ENCODE peak calls at places on chromosomes 5 and 9, in seven cellular contexts. One of them, this sample, is unnamed.

GRCh38 chr5:71955718-71956117 is 151.6 kb upstream of the MAP1B start:
- DNase-seq in gastrocnemius medialis: no peak
- DNase-seq in A673: no peak
- DNase-seq in OCI-LY7: no peak
- DNase-seq in brain microvascular endothelial cell: no peak
- DNase-seq in bronchial epithelial cell: peak
- DNase-seq in kidney epithelial cell: no peak
- DNase-seq in this sample: no peak

GRCh38 chr9:133708770-133709611 is 29.2 kb downstream of the SARDH start:
- DNase-seq in gastrocnemius medialis: peak
- DNase-seq in A673: no peak
- DNase-seq in OCI-LY7: peak
- DNase-seq in brain microvascular endothelial cell: no peak
- DNase-seq in bronchial epithelial cell: no peak
- DNase-seq in kidney epithelial cell: peak
- DNase-seq in this sample: no peak

GRCh38 chr5:53109041-53109435 is 519 bp downstream of the MOCS2 start:
- DNase-seq in gastrocnemius medialis: no peak
- DNase-seq in A673: peak
- DNase-seq in OCI-LY7: peak
- DNase-seq in brain microvascular endothelial cell: no peak
- DNase-seq in bronchial epithelial cell: peak
- DNase-seq in kidney epithelial cell: no peak
- DNase-seq in this sample: no peak

GRCh38 chr5:96528816-96529474 is 95.9 kb upstream of the PCSK1 start:
- DNase-seq in gastrocnemius medialis: no peak
- DNase-seq in A673: peak
- DNase-seq in OCI-LY7: no peak
- DNase-seq in brain microvascular endothelial cell: no peak
- DNase-seq in bronchial epithelial cell: peak
- DNase-seq in kidney epithelial cell: no peak
- DNase-seq in this sample: no peak

GRCh38 chr9:130395810-130396435 is 48.8 kb upstream of the ASS1 start:
- DNase-seq in gastrocnemius medialis: no peak
- DNase-seq in A673: no peak
- DNase-seq in OCI-LY7: no peak
- DNase-seq in brain microvascular endothelial cell: no peak
- DNase-seq in bronchial epithelial cell: no peak
- DNase-seq in kidney epithelial cell: no peak
- DNase-seq in this sample: no peak

GRCh38 chr5:76356887-76357286 is 46.2 kb upstream of the IQGAP2 start:
- DNase-seq in gastrocnemius medialis: no peak
- DNase-seq in A673: no peak
- DNase-seq in OCI-LY7: no peak
- DNase-seq in brain microvascular endothelial cell: no peak
- DNase-seq in bronchial epithelial cell: no peak
- DNase-seq in kidney epithelial cell: no peak
- DNase-seq in this sample: no peak

GRCh38 chr9:93077811-93078210 is 18.2 kb upstream of the CARD19 start:
- DNase-seq in gastrocnemius medialis: no peak
- DNase-seq in A673: no peak
- DNase-seq in OCI-LY7: no peak
- DNase-seq in brain microvascular endothelial cell: no peak
- DNase-seq in bronchial epithelial cell: no peak
- DNase-seq in kidney epithelial cell: no peak
- DNase-seq in this sample: no peak

GRCh38 chr5:146466521-146467349 is 19.6 kb downstream of the TCERG1 start:
- DNase-seq in gastrocnemius medialis: no peak
- DNase-seq in A673: peak
- DNase-seq in OCI-LY7: peak
- DNase-seq in brain microvascular endothelial cell: no peak
- DNase-seq in bronchial epithelial cell: peak
- DNase-seq in kidney epithelial cell: no peak
- DNase-seq in this sample: no peak

GRCh38 chr9:842918-843468 is 1.5 kb downstream of the DMRT1 start:
- DNase-seq in gastrocnemius medialis: no peak
- DNase-seq in A673: no peak
- DNase-seq in OCI-LY7: no peak
- DNase-seq in brain microvascular endothelial cell: no peak
- DNase-seq in bronchial epithelial cell: no peak
- DNase-seq in kidney epithelial cell: no peak
- DNase-seq in this sample: no peak

DNA sequence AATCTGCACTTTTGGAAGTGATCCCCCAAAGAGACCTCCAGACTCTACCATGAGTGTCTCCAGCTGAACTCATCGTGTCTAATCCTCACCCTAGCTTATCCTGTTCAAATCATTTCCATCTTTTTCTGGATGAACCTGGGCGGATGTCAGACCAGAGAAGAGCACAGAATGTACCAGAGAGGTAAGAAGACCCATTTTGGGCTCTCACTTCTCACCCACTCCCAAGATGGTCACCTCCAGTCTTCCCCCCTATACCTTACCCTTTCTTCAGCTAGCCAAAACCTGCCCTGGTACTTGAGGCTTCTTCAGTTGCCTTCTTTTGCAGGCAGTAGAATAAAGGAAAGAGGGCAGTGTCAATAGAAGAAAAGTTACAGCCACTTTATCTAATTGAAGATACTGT is 27.9 kb upstream of the ANXA2R start:
- DNase-seq in gastrocnemius medialis: no peak
- DNase-seq in A673: no peak
- DNase-seq in OCI-LY7: peak
- DNase-seq in brain microvascular endothelial cell: no peak
- DNase-seq in bronchial epithelial cell: no peak
- DNase-seq in kidney epithelial cell: no peak
- DNase-seq in this sample: no peak
- H3K4me3 ChIP-seq in gastrocnemius medialis: peak
- H3K4me3 ChIP-seq in A673: peak
- H3K4me3 ChIP-seq in OCI-LY7: peak
- H3K4me3 ChIP-seq in brain microvascular endothelial cell: peak
- H3K4me3 ChIP-seq in bronchial epithelial cell: peak
- H3K4me3 ChIP-seq in kidney epithelial cell: peak
- H3K4me3 ChIP-seq in this sample: peak

GRCh38 chr5:119360905-119361605 is 5.2 kb downstream of the TNFAIP8 start:
- DNase-seq in gastrocnemius medialis: no peak
- DNase-seq in A673: no peak
- DNase-seq in OCI-LY7: no peak
- DNase-seq in brain microvascular endothelial cell: peak
- DNase-seq in bronchial epithelial cell: peak
- DNase-seq in kidney epithelial cell: no peak
- DNase-seq in this sample: peak

GRCh38 chr5:119361723-119362122 is 5.9 kb downstream of the TNFAIP8 start:
- DNase-seq in gastrocnemius medialis: no peak
- DNase-seq in A673: no peak
- DNase-seq in OCI-LY7: no peak
- DNase-seq in brain microvascular endothelial cell: no peak
- DNase-seq in bronchial epithelial cell: no peak
- DNase-seq in kidney epithelial cell: no peak
- DNase-seq in this sample: no peak

GRCh38 chr5:119358901-119359603 is 3.2 kb downstream of the TNFAIP8 start:
- DNase-seq in gastrocnemius medialis: no peak
- DNase-seq in A673: no peak
- DNase-seq in OCI-LY7: no peak
- DNase-seq in brain microvascular endothelial cell: no peak
- DNase-seq in bronchial epithelial cell: no peak
- DNase-seq in kidney epithelial cell: no peak
- DNase-seq in this sample: no peak

GRCh38 chr5:119357815-119358559 is 2.2 kb downstream of the TNFAIP8 start:
- DNase-seq in gastrocnemius medialis: no peak
- DNase-seq in A673: peak
- DNase-seq in OCI-LY7: no peak
- DNase-seq in brain microvascular endothelial cell: no peak
- DNase-seq in bronchial epithelial cell: no peak
- DNase-seq in kidney epithelial cell: no peak
- DNase-seq in this sample: no peak

DNA sequence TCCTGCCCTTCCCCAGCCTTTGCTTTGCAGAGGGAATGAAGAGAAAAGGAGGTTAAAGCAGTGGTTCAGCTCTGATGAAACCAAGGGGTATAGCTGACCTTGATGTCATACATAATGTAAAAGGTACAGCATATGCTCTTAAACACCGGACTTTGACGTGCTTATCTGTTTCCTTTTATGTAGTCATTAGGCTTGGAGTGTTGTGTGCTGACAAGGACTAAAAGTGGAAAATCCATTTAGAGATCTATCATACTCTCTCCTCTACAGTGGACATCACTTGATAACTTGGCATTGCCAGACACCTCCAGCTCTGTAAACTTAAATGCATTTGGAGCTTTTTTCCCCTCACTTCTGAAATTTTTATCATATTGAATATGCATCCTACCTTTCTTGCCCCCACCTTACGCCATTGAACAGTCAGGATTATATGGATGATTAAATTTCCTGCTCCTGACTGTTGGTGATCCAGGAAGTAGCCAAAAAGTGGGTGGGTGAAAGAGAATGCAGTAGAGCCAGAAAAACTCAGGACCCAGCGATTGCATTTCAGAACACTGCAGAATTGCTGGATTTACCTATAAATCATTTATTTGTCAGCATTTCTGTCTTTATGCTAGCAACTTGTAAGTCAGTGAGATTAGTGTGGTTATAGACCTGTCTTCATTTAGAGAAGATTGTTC is 4.1 kb downstream of the TNFAIP8 start:
- DNase-seq in gastrocnemius medialis: no peak
- DNase-seq in A673: no peak
- DNase-seq in OCI-LY7: no peak
- DNase-seq in brain microvascular endothelial cell: no peak
- DNase-seq in bronchial epithelial cell: peak
- DNase-seq in kidney epithelial cell: no peak
- DNase-seq in this sample: no peak
- H3K4me3 ChIP-seq in gastrocnemius medialis: no peak
- H3K4me3 ChIP-seq in A673: no peak
- H3K4me3 ChIP-seq in OCI-LY7: no peak
- H3K4me3 ChIP-seq in brain microvascular endothelial cell: no peak
- H3K4me3 ChIP-seq in bronchial epithelial cell: no peak
- H3K4me3 ChIP-seq in kidney epithelial cell: no peak
- H3K4me3 ChIP-seq in this sample: no peak

GRCh38 chr9:13568851-13569618 is 289.5 kb upstream of the MPDZ start:
- DNase-seq in gastrocnemius medialis: no peak
- DNase-seq in A673: no peak
- DNase-seq in OCI-LY7: no peak
- DNase-seq in brain microvascular endothelial cell: no peak
- DNase-seq in bronchial epithelial cell: no peak
- DNase-seq in kidney epithelial cell: no peak
- DNase-seq in this sample: no peak

GRCh38 chr9:13570521-13570974 is 291.1 kb upstream of the MPDZ start:
- DNase-seq in gastrocnemius medialis: no peak
- DNase-seq in A673: no peak
- DNase-seq in OCI-LY7: no peak
- DNase-seq in brain microvascular endothelial cell: no peak
- DNase-seq in bronchial epithelial cell: no peak
- DNase-seq in kidney epithelial cell: no peak
- DNase-seq in this sample: no peak

GRCh38 chr9:13568446-13568845 is 289.0 kb upstream of the MPDZ start:
- DNase-seq in gastrocnemius medialis: no peak
- DNase-seq in A673: no peak
- DNase-seq in OCI-LY7: no peak
- DNase-seq in brain microvascular endothelial cell: no peak
- DNase-seq in bronchial epithelial cell: no peak
- DNase-seq in kidney epithelial cell: no peak
- DNase-seq in this sample: no peak

GRCh38 chr9:13567833-13568232 is 288.3 kb upstream of the MPDZ start:
- DNase-seq in gastrocnemius medialis: no peak
- DNase-seq in A673: no peak
- DNase-seq in OCI-LY7: no peak
- DNase-seq in brain microvascular endothelial cell: no peak
- DNase-seq in bronchial epithelial cell: no peak
- DNase-seq in kidney epithelial cell: no peak
- DNase-seq in this sample: no peak

GRCh38 chr9:13569706-13570423 is 290.4 kb upstream of the MPDZ start:
- DNase-seq in gastrocnemius medialis: no peak
- DNase-seq in A673: no peak
- DNase-seq in OCI-LY7: no peak
- DNase-seq in brain microvascular endothelial cell: peak
- DNase-seq in bronchial epithelial cell: no peak
- DNase-seq in kidney epithelial cell: no peak
- DNase-seq in this sample: peak
- H3K4me3 ChIP-seq in gastrocnemius medialis: no peak
- H3K4me3 ChIP-seq in A673: no peak
- H3K4me3 ChIP-seq in OCI-LY7: no peak
- H3K4me3 ChIP-seq in brain microvascular endothelial cell: no peak
- H3K4me3 ChIP-seq in bronchial epithelial cell: no peak
- H3K4me3 ChIP-seq in kidney epithelial cell: no peak
- H3K4me3 ChIP-seq in this sample: no peak

GRCh38 chr9:128919409-128919808 is 1.4 kb upstream of the PHYHD1 start:
- DNase-seq in gastrocnemius medialis: no peak
- DNase-seq in A673: no peak
- DNase-seq in OCI-LY7: no peak
- DNase-seq in brain microvascular endothelial cell: no peak
- DNase-seq in bronchial epithelial cell: no peak
- DNase-seq in kidney epithelial cell: no peak
- DNase-seq in this sample: no peak

GRCh38 chr9:128918921-128919320 is 1.9 kb upstream of the PHYHD1 start:
- DNase-seq in gastrocnemius medialis: no peak
- DNase-seq in A673: no peak
- DNase-seq in OCI-LY7: no peak
- DNase-seq in brain microvascular endothelial cell: no peak
- DNase-seq in bronchial epithelial cell: no peak
- DNase-seq in kidney epithelial cell: no peak
- DNase-seq in this sample: no peak

GRCh38 chr9:128923493-128923883 is 2.7 kb downstream of the PHYHD1 start:
- DNase-seq in gastrocnemius medialis: no peak
- DNase-seq in A673: no peak
- DNase-seq in OCI-LY7: no peak
- DNase-seq in brain microvascular endothelial cell: no peak
- DNase-seq in bronchial epithelial cell: no peak
- DNase-seq in kidney epithelial cell: no peak
- DNase-seq in this sample: no peak

GRCh38 chr9:128921881-128922763 is 1.3 kb downstream of the PHYHD1 start:
- DNase-seq in gastrocnemius medialis: peak
- DNase-seq in A673: peak
- DNase-seq in OCI-LY7: peak
- DNase-seq in brain microvascular endothelial cell: no peak
- DNase-seq in bronchial epithelial cell: no peak
- DNase-seq in kidney epithelial cell: no peak
- DNase-seq in this sample: no peak

DNA sequence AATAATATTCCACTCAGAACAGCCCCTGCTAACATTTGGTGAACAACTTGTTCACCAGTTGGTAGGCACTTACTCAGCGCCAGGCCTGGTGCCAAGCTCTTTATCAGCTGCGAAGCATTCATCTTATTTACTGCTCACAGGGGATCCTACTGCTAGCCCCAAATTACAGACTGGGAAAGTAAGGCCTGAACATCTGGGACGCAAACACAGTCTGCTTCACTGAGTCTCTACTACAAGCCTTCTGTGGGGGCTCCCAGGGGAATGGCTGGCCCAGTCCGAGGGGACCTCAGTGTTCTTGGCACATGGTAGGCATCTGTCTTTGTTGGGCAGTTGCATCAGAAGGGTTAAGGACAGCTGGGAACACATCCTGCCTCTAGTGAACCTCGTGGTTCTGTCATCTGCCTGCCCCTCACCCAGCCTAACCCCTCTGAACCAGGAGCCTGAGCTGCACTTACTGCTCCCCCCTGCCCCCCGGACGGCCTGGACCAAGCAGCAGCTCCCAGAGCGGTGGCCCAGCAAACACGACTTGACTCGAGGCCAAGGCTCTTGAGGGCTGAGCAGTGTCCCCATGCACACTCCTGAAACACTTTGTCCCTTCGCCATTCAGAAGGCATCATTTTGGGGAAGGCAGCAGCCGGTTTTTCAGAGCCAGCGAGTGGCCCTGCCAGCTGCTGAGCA is at the start of gene PHYHD1:
- DNase-seq in gastrocnemius medialis: peak
- DNase-seq in A673: peak
- DNase-seq in OCI-LY7: peak
- DNase-seq in brain microvascular endothelial cell: no peak
- DNase-seq in bronchial epithelial cell: peak
- DNase-seq in kidney epithelial cell: no peak
- DNase-seq in this sample: peak
- H3K4me3 ChIP-seq in gastrocnemius medialis: peak
- H3K4me3 ChIP-seq in A673: peak
- H3K4me3 ChIP-seq in OCI-LY7: peak
- H3K4me3 ChIP-seq in brain microvascular endothelial cell: no peak
- H3K4me3 ChIP-seq in bronchial epithelial cell: no peak
- H3K4me3 ChIP-seq in kidney epithelial cell: peak
- H3K4me3 ChIP-seq in this sample: peak